ENCODE peak calls at places on chromosome 2, in four cellular contexts. One of them, this sample, is unnamed.

GRCh38 chr2:39304200-39304599 is 60.4 kb upstream of the CDKL4 start:
- DNase-seq in amniotic epithelial cell: peak; percentile 40
- DNase-seq in stimulated activated CD4-positive, alpha-beta T cell treated with anti-CD3 and anti-CD28 coated beads, TNF-alpha, amount 100 ng/mL, for 24 hours: no peak
- DNase-seq in central memory CD4-positive, alpha-beta T cell: no peak
- DNase-seq in this sample: no peak

GRCh38 chr2:189803431-189803830 is 19.2 kb downstream of the PMS1 start:
- DNase-seq in amniotic epithelial cell: no peak
- DNase-seq in stimulated activated CD4-positive, alpha-beta T cell treated with anti-CD3 and anti-CD28 coated beads, TNF-alpha, amount 100 ng/mL, for 24 hours: no peak
- DNase-seq in central memory CD4-positive, alpha-beta T cell: no peak
- DNase-seq in this sample: no peak

GRCh38 chr2:233464531-233465240 is 101.9 kb downstream of the USP40 start:
- DNase-seq in amniotic epithelial cell: no peak
- DNase-seq in stimulated activated CD4-positive, alpha-beta T cell treated with anti-CD3 and anti-CD28 coated beads, TNF-alpha, amount 100 ng/mL, for 24 hours: no peak
- DNase-seq in central memory CD4-positive, alpha-beta T cell: no peak
- DNase-seq in this sample: no peak

GRCh38 chr2:67846341-67847070 is 216.3 kb downstream of the C1D start:
- DNase-seq in amniotic epithelial cell: peak; percentile 91
- DNase-seq in stimulated activated CD4-positive, alpha-beta T cell treated with anti-CD3 and anti-CD28 coated beads, TNF-alpha, amount 100 ng/mL, for 24 hours: peak; percentile 6
- DNase-seq in central memory CD4-positive, alpha-beta T cell: no peak
- DNase-seq in this sample: peak; percentile 77

GRCh38 chr2:25714740-25715139 is 41.4 kb upstream of the DTNB start:
- DNase-seq in amniotic epithelial cell: peak; percentile 12
- DNase-seq in stimulated activated CD4-positive, alpha-beta T cell treated with anti-CD3 and anti-CD28 coated beads, TNF-alpha, amount 100 ng/mL, for 24 hours: no peak
- DNase-seq in central memory CD4-positive, alpha-beta T cell: no peak
- DNase-seq in this sample: no peak

GRCh38 chr2:9558948-9559381 is 3.3 kb upstream of the ADAM17 start:
- DNase-seq in amniotic epithelial cell: peak; percentile 78
- DNase-seq in stimulated activated CD4-positive, alpha-beta T cell treated with anti-CD3 and anti-CD28 coated beads, TNF-alpha, amount 100 ng/mL, for 24 hours: no peak
- DNase-seq in central memory CD4-positive, alpha-beta T cell: no peak
- DNase-seq in this sample: no peak

GRCh38 chr2:136045344-136045743 is 59.9 kb upstream of the DARS1 start:
- DNase-seq in amniotic epithelial cell: no peak
- DNase-seq in stimulated activated CD4-positive, alpha-beta T cell treated with anti-CD3 and anti-CD28 coated beads, TNF-alpha, amount 100 ng/mL, for 24 hours: no peak
- DNase-seq in central memory CD4-positive, alpha-beta T cell: no peak
- DNase-seq in this sample: no peak

GRCh38 chr2:113823729-113824595 is 65.9 kb upstream of the ACTR3 start:
- DNase-seq in amniotic epithelial cell: no peak
- DNase-seq in stimulated activated CD4-positive, alpha-beta T cell treated with anti-CD3 and anti-CD28 coated beads, TNF-alpha, amount 100 ng/mL, for 24 hours: no peak
- DNase-seq in central memory CD4-positive, alpha-beta T cell: no peak
- DNase-seq in this sample: no peak

GRCh38 chr2:172985139-172985874 is 90.3 kb upstream of the MAP3K20 start:
- DNase-seq in amniotic epithelial cell: no peak
- DNase-seq in stimulated activated CD4-positive, alpha-beta T cell treated with anti-CD3 and anti-CD28 coated beads, TNF-alpha, amount 100 ng/mL, for 24 hours: no peak
- DNase-seq in central memory CD4-positive, alpha-beta T cell: no peak
- DNase-seq in this sample: no peak

GRCh38 chr2:66134113-66134730 is 300.7 kb upstream of the MEIS1 start:
- DNase-seq in amniotic epithelial cell: no peak
- DNase-seq in stimulated activated CD4-positive, alpha-beta T cell treated with anti-CD3 and anti-CD28 coated beads, TNF-alpha, amount 100 ng/mL, for 24 hours: no peak
- DNase-seq in central memory CD4-positive, alpha-beta T cell: no peak
- DNase-seq in this sample: no peak

GRCh38 chr2:121075006-121075545 is 209.9 kb downstream of the TFCP2L1 start:
- DNase-seq in amniotic epithelial cell: peak; percentile 95
- DNase-seq in stimulated activated CD4-positive, alpha-beta T cell treated with anti-CD3 and anti-CD28 coated beads, TNF-alpha, amount 100 ng/mL, for 24 hours: peak; percentile 50
- DNase-seq in central memory CD4-positive, alpha-beta T cell: no peak
- DNase-seq in this sample: peak; percentile 95